ENCODE peak calls at places on chromosomes 2 and 18, in six cellular contexts. X is astrocyte, Q is right atrium auricular region, A is body of pancreas, D is fibroblast of lung, H is heart left ventricle. L is an unnamed sample. For H3K4me1 and H3K36me3, the result is how much of the 10 kb centered on the place peaks cover.

GRCh38 chr2:217387776-217388381 is 528.0 kb upstream of the TNP1 start:
- DNase-seq in X (peak), Q (no peak), H (peak), A (no peak), D (peak), L (no peak)

GRCh38 chr2:187541086-187542085 is 12.8 kb downstream of the TFPI start:
- DNase-seq in X (peak), D (peak), A (peak), H (no peak), Q (no peak), L (no peak)

GRCh38 chr2:9710311-9710710 is 79.5 kb upstream of the YWHAQ start:
- DNase-seq in A (no peak), X (no peak), Q (no peak), D (peak), H (no peak), L (no peak)

GRCh38 chr2:27495840-27496356 is 741 bp upstream of the GCKR start:
- DNase-seq in X (no peak), A (no peak), D (no peak), Q (no peak), H (no peak), L (no peak)

GRCh38 chr2:215919624-215920243 is 93.6 kb downstream of the MREG start:
- DNase-seq in H (no peak), D (no peak), Q (no peak), A (no peak), X (no peak), L (no peak)

GRCh38 chr2:198641161-198641560 is 816.6 kb downstream of the SATB2 start:
- DNase-seq in Q (no peak), A (no peak), H (no peak), X (no peak), D (no peak), L (no peak)

GRCh38 chr2:227228061-227228667 is 63.7 kb downstream of the COL4A3 start:
- DNase-seq in H (peak), D (peak), X (no peak), Q (peak), A (peak), L (peak)

GRCh38 chr2:44053052-44053451 is 57.3 kb upstream of the LRPPRC start:
- DNase-seq in H (no peak), X (no peak), Q (no peak), A (no peak), D (no peak), L (no peak)

GRCh38 chr2:28765316-28765715 is 13.7 kb downstream of the PPP1CB start:
- DNase-seq in Q (no peak), H (no peak), D (peak), A (no peak), X (peak), L (no peak)

GRCh38 chr2:228474466-228474865 is 293.0 kb upstream of the SPHKAP start:
- DNase-seq in X (no peak), A (no peak), Q (no peak), D (peak), H (no peak), L (no peak)

GRCh38 chr2:42052702-42053481 is 5.1 kb downstream of the PKDCC start:
- DNase-seq in A (no peak), H (no peak), D (peak), X (peak), Q (no peak), L (peak)

GRCh38 chr18:54357660-54358494 is at the start of the genes C18orf54 and STARD6:
- DNase-seq in H (peak), A (peak), D (peak), Q (peak), X (peak), L (peak)

GRCh38 chr2:43714164-43714563 is 37.9 kb upstream of the C1GALT1C1L start:
- DNase-seq in H (no peak), Q (no peak), D (peak), X (peak), A (no peak), L (no peak)

GRCh38 chr2:1563943-1564342 is 150.7 kb downstream of the TPO start:
- DNase-seq in H (no peak), D (no peak), A (no peak), X (no peak), Q (no peak), L (no peak)

GRCh38 chr2:193966590-193966989 is 1690.4 kb upstream of the SLC39A10 start:
- DNase-seq in A (no peak), D (peak), Q (no peak), X (peak), H (no peak), L (no peak)

GRCh38 chr18:62388855-62389760 is 64.0 kb downstream of the TNFRSF11A start:
- DNase-seq in A (no peak), D (no peak), Q (no peak), X (no peak), H (no peak), L (no peak)

GRCh38 chr2:88171966-88172365 is 1.8 kb downstream of the THNSL2 start:
- DNase-seq in D (no peak), X (no peak), H (no peak), Q (no peak), A (no peak), L (no peak)

GRCh38 chr2:105406221-105406620 is 7.4 kb upstream of the FHL2 start:
- DNase-seq in X (peak), A (no peak), D (peak), Q (peak), H (no peak), L (no peak)

GRCh38 chr2:155151945-155152344 is 453.4 kb downstream of the KCNJ3 start:
- DNase-seq in A (no peak), D (no peak), H (no peak), Q (no peak), X (no peak), L (no peak)

GRCh38 chr2:230974096-230974913 is 21.6 kb upstream of the SPATA3 start:
- DNase-seq in H (no peak), X (peak), D (peak), Q (peak), A (no peak), L (no peak)

GRCh38 chr2:58702302-58702696 is 461.2 kb upstream of the FANCL start:
- DNase-seq in A (no peak), D (peak), X (peak), Q (no peak), H (no peak), L (no peak)

GRCh38 chr2:71452565-71452964 is 796 bp upstream of the DYSF start:
- DNase-seq in X (no peak), Q (no peak), A (no peak), D (peak), H (peak), L (no peak)

GRCh38 chr2:6919912-6920905 is 3.0 kb downstream of the RNF144A start:
- DNase-seq in A (peak), Q (no peak), H (no peak), X (no peak), D (peak), L (no peak)

GRCh38 chr2:74552914-74553811 is 579 bp downstream of the LOXL3 start:
- DNase-seq in D (no peak), Q (no peak), H (no peak), A (no peak), X (no peak), L (peak)

GRCh38 chr2:235659767-235660322 is 166.0 kb downstream of the AGAP1 start:
- DNase-seq in Q (peak), H (no peak), D (peak), X (peak), A (peak), L (no peak)

GRCh38 chr2:160145471-160145870 is 54.6 kb downstream of the ITGB6 start:
- DNase-seq in X (no peak), Q (no peak), D (no peak), A (no peak), H (no peak), L (no peak)

GRCh38 chr2:105397025-105397722 is 1.7 kb downstream of the FHL2 start:
- DNase-seq in A (no peak), H (no peak), D (peak), Q (peak), X (no peak), L (no peak)

GRCh38 chr2:38127277-38127676 is 51.3 kb upstream of the CYP1B1 start:
- DNase-seq in D (no peak), A (no peak), Q (no peak), X (no peak), H (no peak), L (no peak)

GRCh38 chr2:96413067-96413722 is 77.6 kb downstream of the NCAPH start:
- DNase-seq in A (peak), H (no peak), D (peak), Q (no peak), X (peak), L (no peak)

GRCh38 chr2:11748018-11748860 is 1.8 kb downstream of the LPIN1 start:
- DNase-seq in H (no peak), X (no peak), Q (no peak), A (no peak), D (no peak), L (peak)

GRCh38 chr2:11744631-11745394 is 1.6 kb upstream of the LPIN1 start:
- DNase-seq in H (no peak), A (peak), D (peak), X (peak), Q (no peak), L (peak)

GRCh38 chr2:11745613-11746375 is 638 bp upstream of the LPIN1 start:
- DNase-seq in A (no peak), H (no peak), D (no peak), X (no peak), Q (no peak), L (no peak)

GRCh38 chr2:11746376-11746806 is at the start of gene LPIN1:
- DNase-seq in Q (peak), H (peak), D (peak), A (peak), X (peak), L (peak)

GRCh38 chr2:11746807-11747459 is 501 bp downstream of the LPIN1 start:
- DNase-seq in Q (no peak), X (peak), H (peak), A (peak), D (peak), L (no peak)
- H3K4me1 ChIP-seq in Q (under half), X (under half), H (half or more), A (half or more), D (under half), L (under half)

GRCh38 chr2:69180974-69181373 is 168.0 kb downstream of the ANTXR1 start:
- DNase-seq in H (no peak), Q (no peak), D (no peak), X (no peak), A (no peak), L (no peak)
- H3K27ac ChIP-seq in H (no peak), Q (no peak), D (no peak), X (no peak), A (no peak), L (peak)

GRCh38 chr2:86357392-86357963 is 20.1 kb upstream of the REEP1 start:
- DNase-seq in D (no peak), A (no peak), H (no peak), Q (no peak), X (no peak), L (no peak)
- H3K36me3 ChIP-seq in D (under half), A (under half), H (under half), Q (under half), X (under half), L (under half)

DNA sequence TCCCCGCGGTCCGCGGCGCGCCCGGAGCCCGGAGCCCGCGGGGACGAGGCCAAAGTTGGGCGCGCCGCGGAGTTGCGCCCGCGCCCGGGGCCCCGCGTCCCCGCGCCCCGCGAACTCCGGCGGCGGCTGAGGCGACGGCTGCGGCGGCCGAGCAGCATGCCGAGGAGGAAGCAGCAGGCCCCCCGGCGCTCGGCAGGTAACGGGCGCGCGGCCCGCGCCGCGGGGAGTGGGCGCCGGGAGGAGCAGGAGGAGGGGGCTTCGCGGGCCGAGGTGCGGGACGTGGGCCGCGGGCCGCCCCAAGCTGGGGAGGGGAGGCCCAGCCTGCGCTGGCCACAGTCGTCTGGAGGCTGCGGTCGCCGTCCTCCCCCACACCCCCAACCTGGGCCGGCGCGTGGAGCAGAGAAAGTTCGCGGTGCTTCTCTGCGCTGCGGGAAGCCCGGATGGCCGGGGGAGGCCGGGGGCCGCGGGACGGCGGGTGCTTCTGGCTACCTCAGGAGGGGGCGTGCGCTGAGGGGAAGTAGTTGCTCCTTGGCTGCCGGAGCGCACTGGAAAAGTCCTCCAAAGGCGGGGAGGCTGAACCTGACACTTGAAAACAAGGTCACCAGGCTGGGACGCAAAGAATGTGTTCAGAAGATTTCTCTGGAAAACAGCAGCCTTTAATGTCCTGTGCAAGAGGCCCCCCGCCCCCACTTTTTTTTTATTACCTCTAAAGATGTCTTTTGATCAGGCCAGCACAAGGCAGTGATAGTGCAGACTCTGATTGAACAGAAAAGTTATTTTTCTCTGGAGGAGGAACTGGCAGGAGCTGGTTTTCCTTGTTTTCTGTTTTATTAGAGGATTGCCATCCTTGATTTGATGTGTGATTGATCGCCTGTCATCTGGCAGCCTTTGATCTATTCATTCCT is 1.4 kb downstream of the TSHZ1 start:
- DNase-seq in D (peak), Q (no peak), X (no peak), A (peak), H (peak), L (peak)
- H3K4me1 ChIP-seq in D (under half), Q (under half), X (under half), A (under half), H (half or more), L (under half)

DNA sequence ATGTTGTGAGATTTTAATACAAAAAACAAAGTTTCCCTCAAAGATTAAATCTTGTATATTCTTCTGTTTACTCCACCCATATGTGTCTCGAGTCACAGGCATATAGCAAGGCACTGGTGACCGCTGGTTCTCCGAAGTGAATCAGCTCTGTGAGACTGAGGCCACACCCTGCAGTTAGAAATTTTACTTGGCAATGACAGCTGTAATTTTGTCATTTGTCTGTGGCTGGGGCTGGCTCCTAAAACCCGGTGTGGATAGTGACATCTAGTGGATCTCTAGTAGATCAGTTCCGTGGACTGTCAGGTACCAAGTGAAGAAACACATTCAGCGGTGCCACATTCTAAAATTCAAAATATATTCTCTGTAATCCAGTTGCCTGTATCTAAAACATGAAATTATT is 278.0 kb downstream of the NEDD4L start:
- DNase-seq in D (peak), X (peak), A (peak), H (peak), Q (peak), L (peak)
- H3K27ac ChIP-seq in D (no peak), X (no peak), A (peak), H (peak), Q (peak), L (no peak)

GRCh38 chr18:79923896-79924585 is 27.4 kb downstream of the SLC66A2 start:
- DNase-seq in H (peak), X (no peak), Q (no peak), A (peak), D (no peak), L (peak)

GRCh38 chr18:79922971-79923411 is 28.5 kb downstream of the SLC66A2 start:
- DNase-seq in A (peak), X (no peak), Q (no peak), H (peak), D (no peak), L (peak)

GRCh38 chr18:79919089-79919488 is 32.4 kb downstream of the SLC66A2 start:
- DNase-seq in Q (peak), D (no peak), A (peak), H (peak), X (no peak), L (peak)

GRCh38 chr18:79924814-79925655 is 26.4 kb downstream of the SLC66A2 start:
- DNase-seq in A (peak), D (no peak), Q (no peak), X (no peak), H (peak), L (peak)

DNA sequence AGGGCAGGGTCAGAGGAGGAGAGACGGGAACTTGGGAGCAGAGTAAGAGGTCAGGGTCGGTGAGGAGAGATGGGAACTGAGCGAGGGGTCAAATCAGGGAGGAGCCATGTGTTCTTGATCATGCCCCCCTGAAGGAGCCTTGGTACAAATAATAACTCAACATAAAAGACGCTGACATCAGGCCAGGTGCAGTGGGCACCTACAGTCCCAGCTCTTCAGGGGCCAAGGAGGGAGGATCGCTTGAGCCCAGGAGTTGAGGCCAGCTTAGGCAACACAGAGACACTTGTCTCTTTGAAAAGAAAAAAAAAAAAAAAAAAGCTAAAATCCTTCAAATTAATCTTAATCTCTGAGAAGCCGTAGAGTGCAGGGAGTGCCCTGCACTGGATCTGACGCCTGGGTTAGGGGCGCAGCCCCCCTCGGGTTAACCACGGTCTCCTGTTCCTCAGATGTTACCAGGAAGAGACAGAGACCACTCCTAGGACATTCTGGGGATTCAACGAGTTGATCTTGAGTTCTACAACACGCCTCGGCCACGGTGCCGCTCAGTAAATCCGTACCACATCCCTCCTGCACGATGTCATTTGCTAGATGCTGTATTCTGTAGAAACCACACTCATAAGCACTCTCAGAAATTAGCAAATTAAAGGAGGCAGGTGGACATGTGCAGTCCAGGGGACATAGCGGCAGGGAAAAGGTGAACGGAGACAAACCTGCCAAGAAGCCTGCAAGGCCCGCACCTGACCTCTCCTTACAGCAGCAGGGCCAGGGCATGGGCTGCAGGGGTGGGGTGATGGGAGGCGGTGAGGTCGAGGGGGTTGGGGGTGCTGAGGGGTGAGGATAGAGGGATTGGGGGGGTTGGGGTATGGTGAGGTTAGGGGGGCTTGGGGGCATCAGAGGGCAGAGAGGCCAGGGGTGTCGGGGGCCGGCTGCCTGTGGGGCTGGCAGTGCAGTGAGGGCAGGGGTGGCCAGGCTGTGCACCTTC is 29.2 kb downstream of the SLC66A2 start:
- DNase-seq in X (no peak), D (no peak), H (peak), Q (peak), A (peak), L (peak)
- H3K36me3 ChIP-seq in X (under half), D (under half), H (under half), Q (under half), A (under half), L (under half)

GRCh38 chr2:200317975-200318374 is 11.5 kb downstream of the SPATS2L start:
- DNase-seq in H (no peak), X (no peak), Q (no peak), D (no peak), A (no peak), L (no peak)
- H3K4me1 ChIP-seq in H (under half), X (under half), Q (under half), D (under half), A (under half), L (under half)

GRCh38 chr2:158923180-158923594 is 45.3 kb upstream of the TANC1 start:
- DNase-seq in A (no peak), D (peak), H (no peak), X (no peak), Q (no peak), L (no peak)
- H3K27ac ChIP-seq in A (no peak), D (no peak), H (no peak), X (no peak), Q (no peak), L (no peak)

DNA sequence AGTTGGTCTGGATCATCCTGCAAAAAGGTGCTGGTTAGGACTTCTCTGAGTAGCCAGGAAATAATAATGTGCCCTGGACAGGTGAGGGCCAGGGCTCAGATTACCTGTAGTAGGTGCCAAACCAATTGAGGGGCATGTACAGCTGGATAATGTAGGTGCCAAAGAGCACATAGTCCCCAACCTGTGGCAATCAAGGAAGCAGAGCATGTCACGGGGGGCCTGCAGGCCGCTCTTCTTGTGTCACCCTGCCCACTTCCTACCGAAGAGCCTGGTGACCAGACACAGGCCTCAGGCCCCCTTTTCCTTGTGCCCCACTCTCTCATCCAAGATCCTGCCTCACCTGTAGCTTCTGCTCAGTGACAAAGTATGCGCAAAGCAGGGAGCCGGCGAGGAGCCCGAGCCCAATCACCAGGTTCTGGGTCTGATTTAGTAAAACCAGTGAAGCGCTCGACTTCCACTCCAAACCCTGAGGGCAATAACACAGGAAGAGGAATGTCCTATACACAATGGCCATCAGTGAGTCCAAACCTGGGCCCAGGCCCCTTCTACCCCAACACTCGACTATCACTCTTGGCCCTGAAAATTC is 5.2 kb downstream of the ABCB6 start:
- DNase-seq in A (no peak), X (no peak), H (no peak), Q (no peak), D (no peak), L (no peak)
- H3K36me3 ChIP-seq in A (under half), X (under half), H (half or more), Q (under half), D (under half), L (under half)

L was measured in aorta.